ENCODE peak calls at places on chromosomes 6 and 20, in four cellular contexts. I, M, A and W are unnamed samples.

GRCh38 chr6:30915591-30915946 is 1.5 kb downstream of the VARS2 start:
- DNase-seq in I (no peak), M (no peak), A (peak; percentile 18), W (peak; percentile 68)

GRCh38 chr6:37904590-37904989 is 85.1 kb downstream of the ZFAND3 start:
- DNase-seq in I (no peak), M (no peak), A (no peak), W (no peak)

GRCh38 chr20:51574248-51575033 is 31.9 kb upstream of the NFATC2 start:
- DNase-seq in I (no peak), M (no peak), A (no peak), W (no peak)

GRCh38 chr6:15623282-15624116 is 39.3 kb downstream of the DTNBP1 start:
- DNase-seq in I (no peak), M (no peak), A (no peak), W (no peak)

GRCh38 chr20:14093652-14094051 is 98.3 kb downstream of the MACROD2 start:
- DNase-seq in I (no peak), M (no peak), A (no peak), W (no peak)

GRCh38 chr6:74939309-74939708 is 266.5 kb downstream of the COL12A1 start:
- DNase-seq in I (no peak), M (no peak), A (no peak), W (no peak)

GRCh38 chr6:18102783-18103509 is 19.5 kb downstream of the NHLRC1 start:
- DNase-seq in I (no peak), M (no peak), A (no peak), W (no peak)

GRCh38 chr20:10312111-10312510 is 93.5 kb downstream of the SNAP25 start:
- DNase-seq in I (no peak), M (no peak), A (no peak), W (no peak)

GRCh38 chr6:136528477-136528876 is 21.7 kb downstream of the MAP7 start:
- DNase-seq in I (no peak), M (no peak), A (no peak), W (no peak)

GRCh38 chr6:132749111-132749510 is 8.6 kb downstream of the VNN2 start:
- DNase-seq in I (no peak), M (no peak), A (no peak), W (no peak)

GRCh38 chr6:132341646-132342045 is 59.6 kb downstream of the MOXD1 start:
- DNase-seq in I (no peak), M (no peak), A (no peak), W (no peak)

GRCh38 chr20:38405132-38405531 is 30.0 kb downstream of the SNHG17 start:
- DNase-seq in I (no peak), M (no peak), A (no peak), W (no peak)

GRCh38 chr6:43771858-43772570 is 2.0 kb downstream of the VEGFA start:
- DNase-seq in I (no peak), M (peak; percentile 92), A (peak; percentile 45), W (no peak)

GRCh38 chr20:54219751-54220426 is 12.0 kb downstream of the PFDN4 start:
- DNase-seq in I (no peak), M (no peak), A (no peak), W (no peak)

GRCh38 chr6:149026530-149026942 is 279.7 kb downstream of the UST start:
- DNase-seq in I (no peak), M (no peak), A (peak; percentile 33), W (no peak)

GRCh38 chr6:97841763-97842162 is 558.7 kb upstream of the MMS22L start:
- DNase-seq in I (no peak), M (no peak), A (no peak), W (no peak)

GRCh38 chr6:66226099-66226498 is 519.1 kb upstream of the EYS start:
- DNase-seq in I (no peak), M (no peak), A (no peak), W (no peak)

GRCh38 chr20:33842346-33842745 is 31.2 kb downstream of the CHMP4B start:
- DNase-seq in I (no peak), M (peak; percentile 19), A (no peak), W (no peak)

GRCh38 chr6:162907876-162908481 is 180.2 kb downstream of the PACRG start:
- DNase-seq in I (no peak), M (no peak), A (no peak), W (no peak)

GRCh38 chr20:34364013-34364382 is 925 bp downstream of the ITCH start:
- DNase-seq in I (no peak), M (no peak), A (no peak), W (no peak)

GRCh38 chr20:53216856-53217576 is 244.9 kb downstream of the TSHZ2 start:
- DNase-seq in I (no peak), M (peak; percentile 74), A (peak; percentile 68), W (peak; percentile 31)

GRCh38 chr6:160692369-160692959 is 9.6 kb upstream of the PLG start:
- DNase-seq in I (no peak), M (no peak), A (no peak), W (no peak)

GRCh38 chr6:13453771-13454251 is 33.6 kb downstream of the GFOD1 start:
- DNase-seq in I (peak; percentile 72), M (no peak), A (no peak), W (no peak)

GRCh38 chr20:46040902-46041535 is 12.0 kb downstream of the SLC12A5 start:
- DNase-seq in I (no peak), M (no peak), A (peak; percentile 80), W (no peak)

GRCh38 chr20:41047975-41048305 is 19.3 kb downstream of the TOP1 start:
- DNase-seq in I (no peak), M (no peak), A (no peak), W (no peak)

GRCh38 chr6:2061880-2062279 is 183.5 kb downstream of the GMDS start:
- DNase-seq in I (no peak), M (no peak), A (no peak), W (no peak)

GRCh38 chr20:50913976-50914375 is 17.3 kb downstream of the ADNP start:
- DNase-seq in I (no peak), M (no peak), A (no peak), W (no peak)

GRCh38 chr20:18613553-18613952 is 25.7 kb downstream of the DTD1 start:
- DNase-seq in I (no peak), M (no peak), A (no peak), W (no peak)

GRCh38 chr6:12336121-12336971 is 46.2 kb downstream of the EDN1 start:
- DNase-seq in I (no peak), M (no peak), A (no peak), W (no peak)

GRCh38 chr6:37496951-37497885 is 2.5 kb downstream of the CCDC167 start:
- DNase-seq in I (no peak), M (no peak), A (no peak), W (no peak)

GRCh38 chr6:111585241-111585968 is 20.3 kb downstream of the TRAF3IP2 start:
- DNase-seq in I (no peak), M (no peak), A (no peak), W (no peak)

GRCh38 chr6:44177691-44178423 is 19.2 kb downstream of the CAPN11 start:
- DNase-seq in I (no peak), M (peak; percentile 70), A (no peak), W (no peak)

GRCh38 chr6:105744815-105745214 is 341.3 kb upstream of the PRDM1 start:
- DNase-seq in I (no peak), M (no peak), A (no peak), W (no peak)

GRCh38 chr6:12012566-12013367 is 655 bp downstream of the HIVEP1 start:
- DNase-seq in I (no peak), M (peak; percentile 75), A (peak; percentile 63), W (no peak)

GRCh38 chr6:10633216-10633615 is 61.2 kb downstream of the C6orf52 start:
- DNase-seq in I (no peak), M (no peak), A (no peak), W (no peak)

GRCh38 chr20:20520776-20521175 is 152.9 kb downstream of the INSM1 start:
- DNase-seq in I (no peak), M (no peak), A (no peak), W (no peak)

GRCh38 chr6:21050930-21051329 is 516.7 kb downstream of the CDKAL1 start:
- DNase-seq in I (no peak), M (no peak), A (no peak), W (no peak)
- TF ChIP-seq CTCF in I (no peak), M (no peak), A (no peak), W (no peak)

GRCh38 chr20:57566399-57566798 is 5.5 kb downstream of the PCK1 start:
- DNase-seq in I (no peak), M (no peak), A (no peak), W (no peak)
- TF ChIP-seq CTCF in I (no peak), M (no peak), A (no peak), W (no peak)

GRCh38 chr6:122476131-122476530 is 4.5 kb upstream of the SERINC1 start:
- DNase-seq in I (no peak), M (no peak), A (no peak), W (no peak)
- TF ChIP-seq CTCF in I (no peak), M (peak; percentile 45), A (peak; percentile 74), W (peak; percentile 57)

DNA sequence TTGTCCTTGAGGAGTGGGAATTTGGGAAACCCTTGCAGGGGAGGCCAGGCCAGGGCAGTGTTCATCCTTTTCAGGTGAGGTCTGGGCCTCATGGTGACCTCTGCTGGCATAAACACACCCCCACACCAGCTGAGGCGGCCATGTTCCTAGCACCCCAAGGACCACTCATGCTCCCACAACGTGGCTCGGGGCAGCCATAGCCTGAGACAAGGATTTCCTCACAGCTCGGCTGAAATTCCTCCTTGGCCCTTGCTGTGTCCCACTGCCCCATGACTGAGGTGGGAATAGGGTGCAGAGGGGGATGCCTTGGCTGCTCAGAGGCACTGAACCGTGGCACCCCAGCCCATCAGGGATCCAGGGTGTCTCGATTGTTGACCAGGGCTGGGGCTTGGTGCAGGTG is 27.3 kb upstream of the SPDEF start:
- DNase-seq in I (no peak), M (no peak), A (no peak), W (no peak)
- TF ChIP-seq CTCF in I (no peak), M (no peak), A (no peak), W (no peak)

GRCh38 chr6:135161996-135162395 is 19.1 kb upstream of the MYB start:
- DNase-seq in I (no peak), M (no peak), A (no peak), W (no peak)

GRCh38 chr6:135161411-135161810 is 19.7 kb upstream of the MYB start:
- DNase-seq in I (no peak), M (no peak), A (no peak), W (no peak)

GRCh38 chr6:135165031-135165430 is 16.1 kb upstream of the MYB start:
- DNase-seq in I (no peak), M (no peak), A (no peak), W (no peak)

GRCh38 chr6:135163440-135163738 is 17.7 kb upstream of the MYB start:
- DNase-seq in I (no peak), M (no peak), A (no peak), W (no peak)

DNA sequence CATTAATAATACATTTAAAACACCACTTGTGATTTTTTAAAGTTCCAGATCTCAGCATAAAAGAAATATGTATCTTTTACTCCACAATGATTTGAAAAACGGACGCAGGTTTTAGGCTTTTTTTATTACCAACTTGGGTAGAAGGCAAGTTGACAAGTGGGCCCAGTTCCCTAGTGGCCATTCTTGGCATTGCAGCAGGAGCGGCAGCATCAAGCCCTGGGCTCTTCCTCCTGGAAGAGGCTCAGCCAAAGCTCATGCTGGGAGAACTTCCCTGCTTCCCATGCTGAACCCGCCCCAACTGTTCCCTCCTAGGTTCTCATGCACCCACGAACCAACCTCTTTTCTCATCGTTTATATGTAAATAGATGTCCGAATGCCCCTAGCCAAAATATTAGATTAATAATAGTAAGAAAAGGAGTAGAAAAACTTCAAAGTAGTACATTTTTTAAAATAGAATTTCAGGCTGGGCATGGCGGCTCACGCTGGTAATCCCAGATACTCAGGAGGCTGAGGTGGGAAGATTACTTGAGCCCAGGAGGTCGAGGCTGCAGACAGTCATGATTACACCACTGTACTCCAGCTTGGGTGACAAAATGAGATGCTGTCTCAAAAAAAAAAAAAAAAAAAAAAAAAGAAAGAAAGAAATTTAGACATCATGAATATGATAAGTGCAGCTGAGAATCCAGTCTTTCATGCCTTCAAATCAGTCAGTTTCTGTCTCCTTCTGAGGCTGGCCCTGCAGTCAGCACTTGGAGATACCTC is 18.2 kb upstream of the MYB start:
- DNase-seq in I (no peak), M (no peak), A (peak; percentile 62), W (no peak)
- TF ChIP-seq CTCF in I (no peak), M (peak; percentile 44), A (peak; percentile 77), W (peak; percentile 50)